ENCODE peak calls at places on chromosomes 5 and 9, in six cellular contexts. Q, D, A, U, H and W are unnamed samples.

GRCh38 chr9:35798658-35799366 is 7.4 kb downstream of the NPR2 start:
- DNase-seq in U (no peak), A (no peak), Q (no peak), H (no peak), D (no peak), W (no peak)

GRCh38 chr9:15299374-15299939 is 7.6 kb downstream of the TTC39B start:
- DNase-seq in H (no peak), A (no peak), D (no peak), U (no peak), Q (no peak), W (no peak)

GRCh38 chr5:6826756-6827155 is 113.5 kb downstream of the TENT4A start:
- DNase-seq in H (no peak), U (no peak), D (no peak), A (no peak), Q (no peak), W (no peak)

GRCh38 chr5:27855491-27855890 is 817.1 kb upstream of the CDH9 start:
- DNase-seq in D (no peak), A (no peak), Q (no peak), H (no peak), U (no peak), W (no peak)

GRCh38 chr5:133992429-133993151 is 12.2 kb downstream of the VDAC1 start:
- DNase-seq in A (peak), H (no peak), Q (no peak), D (peak), U (no peak), W (no peak)

GRCh38 chr5:119290161-119290569 is 65.7 kb upstream of the TNFAIP8 start:
- DNase-seq in Q (no peak), A (no peak), D (no peak), H (no peak), U (no peak), W (no peak)

GRCh38 chr9:124285903-124286291 is 28.1 kb downstream of the NEK6 start:
- DNase-seq in U (peak), Q (peak), A (peak), H (no peak), D (peak), W (peak)

GRCh38 chr9:137435980-137436760 is 5.0 kb downstream of the ENTPD8 start:
- DNase-seq in U (peak), D (peak), H (no peak), Q (peak), A (peak), W (peak)

GRCh38 chr5:130937046-130937445 is 228.0 kb downstream of the HINT1 start:
- DNase-seq in Q (no peak), U (no peak), A (no peak), H (no peak), D (no peak), W (no peak)

GRCh38 chr5:159099049-159099760 is 511 bp downstream of the EBF1 start:
- DNase-seq in U (peak), D (no peak), A (peak), Q (peak), H (no peak), W (peak)

GRCh38 chr5:22835630-22836029 is 17.5 kb downstream of the CDH12 start:
- DNase-seq in Q (no peak), U (no peak), A (no peak), D (no peak), H (no peak), W (no peak)

GRCh38 chr9:2781336-2781735 is 62.6 kb downstream of the PUM3 start:
- DNase-seq in A (no peak), Q (no peak), H (no peak), U (no peak), D (no peak), W (no peak)

GRCh38 chr5:61327761-61328753 is 4.0 kb upstream of the ZSWIM6 start:
- DNase-seq in Q (no peak), U (no peak), H (no peak), D (no peak), A (no peak), W (no peak)

GRCh38 chr9:126218726-126219125 is 107.9 kb upstream of the MVB12B start:
- DNase-seq in H (no peak), Q (no peak), A (no peak), D (no peak), U (no peak), W (no peak)

GRCh38 chr5:178589180-178590140 is 733 bp downstream of the COL23A1 start:
- DNase-seq in Q (no peak), A (peak), U (no peak), D (peak), H (no peak), W (peak)

GRCh38 chr5:164051745-164052144 is 546.3 kb downstream of the MAT2B start:
- DNase-seq in U (no peak), D (no peak), H (no peak), Q (no peak), A (no peak), W (no peak)

GRCh38 chr5:176611435-176611834 is 1.5 kb upstream of the GPRIN1 start:
- DNase-seq in H (no peak), D (no peak), Q (peak), U (peak), A (peak), W (no peak)

GRCh38 chr5:141245250-141245717 is at the start of gene PCDHB15:
- DNase-seq in Q (peak), U (no peak), D (no peak), A (no peak), H (no peak), W (no peak)

GRCh38 chr5:7495133-7495521 is 99.2 kb downstream of the ADCY2 start:
- DNase-seq in U (no peak), D (no peak), H (no peak), Q (no peak), A (no peak), W (no peak)

GRCh38 chr9:1639166-1639565 is 376.0 kb upstream of the SMARCA2 start:
- DNase-seq in Q (no peak), U (no peak), A (no peak), H (no peak), D (no peak), W (no peak)

GRCh38 chr5:54794437-54794970 is 190.9 kb downstream of the ESM1 start:
- DNase-seq in U (no peak), H (no peak), Q (no peak), A (no peak), D (no peak), W (no peak)

GRCh38 chr9:95143591-95144561 is 173.6 kb downstream of the FANCC start:
- DNase-seq in H (no peak), U (peak), D (peak), A (peak), Q (peak), W (no peak)

GRCh38 chr5:123582570-123583293 is 70.8 kb downstream of the CSNK1G3 start:
- DNase-seq in A (no peak), Q (no peak), D (no peak), U (no peak), H (no peak), W (no peak)

GRCh38 chr5:56155992-56156584 is 77.0 kb downstream of the ANKRD55 start:
- DNase-seq in A (no peak), U (no peak), H (no peak), D (peak), Q (no peak), W (peak)

GRCh38 chr9:136840877-136841645 is 1.2 kb upstream of the AJM1 start:
- DNase-seq in A (peak), D (peak), Q (no peak), H (peak), U (no peak), W (no peak)

GRCh38 chr9:130624154-130624553 is 40.2 kb upstream of the PRDM12 start:
- DNase-seq in D (no peak), A (no peak), Q (no peak), H (no peak), U (no peak), W (no peak)

GRCh38 chr5:139137703-139138102 is 60.5 kb downstream of the SIL1 start:
- DNase-seq in Q (no peak), A (peak), D (peak), U (no peak), H (no peak), W (no peak)

GRCh38 chr5:39761199-39761580 is 336.4 kb upstream of the DAB2 start:
- DNase-seq in U (no peak), A (no peak), H (no peak), D (no peak), Q (no peak), W (no peak)

GRCh38 chr5:5288236-5288635 is 134.2 kb upstream of the ICE1 start:
- DNase-seq in A (no peak), U (no peak), Q (no peak), D (no peak), H (no peak), W (no peak)

GRCh38 chr9:93058357-93059096 is at the start of gene SUSD3:
- DNase-seq in U (peak), D (no peak), Q (peak), A (peak), H (no peak), W (peak)

GRCh38 chr5:177595991-177596774 is 3.7 kb upstream of the B4GALT7 start:
- DNase-seq in H (no peak), A (no peak), U (no peak), Q (no peak), D (no peak), W (peak)

GRCh38 chr9:25207402-25207801 is 470.8 kb downstream of the TUSC1 start:
- DNase-seq in A (no peak), D (no peak), U (no peak), Q (no peak), H (no peak), W (no peak)

GRCh38 chr5:171449426-171449825 is 30.0 kb downstream of the FGF18 start:
- DNase-seq in Q (no peak), D (no peak), U (no peak), A (peak), H (no peak), W (no peak)

DNA sequence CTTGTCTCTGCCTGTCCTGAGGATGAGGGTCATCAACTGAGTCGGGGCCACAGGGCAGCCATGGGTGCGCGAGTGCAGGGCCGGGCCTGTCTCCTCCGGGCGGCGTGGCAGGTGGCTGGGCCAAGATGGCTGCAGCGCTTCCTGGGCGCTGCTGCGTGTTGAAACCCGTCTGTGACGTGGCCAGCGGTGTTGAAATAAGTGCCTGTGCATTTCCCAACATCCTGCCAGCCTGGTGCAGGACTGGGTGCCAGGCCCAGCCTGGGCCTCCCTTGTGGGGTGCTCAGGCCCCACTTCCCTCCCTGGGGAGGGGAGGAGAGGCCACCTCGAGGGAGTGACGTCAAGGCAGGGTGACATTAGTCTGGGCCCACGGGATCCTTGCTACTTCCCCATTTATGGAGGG is 45.5 kb downstream of the RXRA start:
- DNase-seq in D (peak), H (no peak), Q (no peak), U (peak), A (peak), W (peak)
- H3K27ac ChIP-seq in D (peak), H (peak), Q (no peak), U (no peak), A (peak), W (peak)

GRCh38 chr5:180331647-180331950 is 21.5 kb downstream of the GFPT2 start:
- DNase-seq in A (no peak), Q (no peak), U (peak), H (no peak), D (no peak), W (no peak)

GRCh38 chr5:180333661-180334060 is 19.5 kb downstream of the GFPT2 start:
- DNase-seq in U (peak), D (no peak), A (no peak), Q (no peak), H (no peak), W (no peak)

GRCh38 chr5:180332051-180332517 is 21.1 kb downstream of the GFPT2 start:
- DNase-seq in H (no peak), D (no peak), U (peak), A (no peak), Q (no peak), W (no peak)

GRCh38 chr5:180334176-180334575 is 19.0 kb downstream of the GFPT2 start:
- DNase-seq in U (peak), A (no peak), D (no peak), Q (no peak), H (no peak), W (no peak)

DNA sequence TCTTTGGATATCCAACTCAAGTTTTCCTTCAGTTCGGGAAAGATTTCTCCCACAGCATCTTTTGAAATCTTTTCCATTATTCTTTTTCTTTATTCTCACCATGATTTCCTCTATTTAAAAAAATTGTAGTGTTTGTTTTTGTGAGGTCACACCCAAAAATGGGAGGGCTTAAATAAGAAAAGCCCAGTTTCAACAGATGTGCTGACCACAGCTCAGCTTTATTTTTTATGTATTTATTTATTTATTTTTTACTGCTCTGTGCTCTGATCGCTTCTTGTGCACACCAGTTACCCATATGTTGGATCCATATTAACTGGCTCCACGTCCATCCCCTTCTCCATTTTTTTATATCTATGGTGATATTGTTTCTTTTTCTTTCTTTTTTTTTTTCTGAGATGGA is 20.3 kb downstream of the GFPT2 start:
- DNase-seq in A (no peak), Q (no peak), U (no peak), D (no peak), H (no peak), W (no peak)
- H3K27ac ChIP-seq in A (no peak), Q (peak), U (no peak), D (no peak), H (no peak), W (no peak)

GRCh38 chr5:148397968-148398595 is 14.3 kb downstream of the FBXO38 start:
- DNase-seq in D (no peak), Q (no peak), A (no peak), U (no peak), H (no peak), W (no peak)

GRCh38 chr5:148398698-148399121 is 15.0 kb downstream of the FBXO38 start:
- DNase-seq in U (no peak), D (no peak), Q (no peak), H (no peak), A (no peak), W (no peak)

GRCh38 chr5:148406406-148406805 is 22.6 kb downstream of the FBXO38 start:
- DNase-seq in A (no peak), D (no peak), H (no peak), U (no peak), Q (no peak), W (no peak)

GRCh38 chr5:148403344-148403743 is 19.6 kb downstream of the FBXO38 start:
- DNase-seq in U (no peak), A (no peak), D (no peak), Q (no peak), H (no peak), W (no peak)

GRCh38 chr5:148401604-148402003 is 17.8 kb downstream of the FBXO38 start:
- DNase-seq in Q (no peak), U (no peak), D (no peak), A (no peak), H (no peak), W (no peak)
- H3K27ac ChIP-seq in Q (peak), U (peak), D (no peak), A (no peak), H (no peak), W (peak)

DNA sequence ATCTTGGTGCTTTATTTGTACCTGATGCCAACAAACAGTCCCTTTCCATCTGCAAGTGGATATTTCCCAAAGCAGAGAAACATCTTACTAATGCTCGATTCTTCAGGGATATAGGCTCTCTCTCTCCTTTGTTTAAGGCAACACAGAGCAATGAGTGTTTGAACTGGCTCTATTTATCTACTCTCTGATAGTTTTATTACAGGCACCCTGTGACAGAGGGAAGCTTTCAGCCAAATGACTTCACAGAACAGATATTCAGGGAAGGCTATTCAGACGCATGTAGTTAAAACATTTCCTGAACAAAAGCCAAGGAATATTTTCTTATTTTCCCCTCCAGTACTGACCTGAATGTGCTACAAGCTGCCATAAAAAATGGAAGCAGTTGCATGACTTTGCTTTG is 141.8 kb downstream of the YIPF5 start:
- DNase-seq in Q (no peak), A (no peak), U (no peak), D (no peak), H (no peak), W (no peak)
- H3K27ac ChIP-seq in Q (peak), A (peak), U (no peak), D (no peak), H (no peak), W (no peak)

GRCh38 chr5:124990723-124991122 is 244.3 kb upstream of the ZNF608 start:
- DNase-seq in Q (no peak), U (no peak), H (no peak), A (no peak), D (no peak), W (no peak)

GRCh38 chr5:124996023-124996763 is 249.8 kb upstream of the ZNF608 start:
- DNase-seq in A (no peak), D (no peak), Q (no peak), H (no peak), U (no peak), W (no peak)

GRCh38 chr5:124996764-124997077 is 250.3 kb upstream of the ZNF608 start:
- DNase-seq in H (no peak), D (no peak), Q (no peak), A (no peak), U (no peak), W (no peak)

GRCh38 chr5:124997186-124997893 is 250.9 kb upstream of the ZNF608 start:
- DNase-seq in U (no peak), D (no peak), H (no peak), Q (no peak), A (no peak), W (no peak)

GRCh38 chr5:124995451-124995850 is 249.0 kb upstream of the ZNF608 start:
- DNase-seq in Q (no peak), D (no peak), U (no peak), A (no peak), H (no peak), W (no peak)
- H3K27ac ChIP-seq in Q (no peak), D (no peak), U (no peak), A (no peak), H (no peak), W (no peak)

GRCh38 chr5:142322403-142322746 is 2.4 kb downstream of the SPRY4 start:
- DNase-seq in A (no peak), H (no peak), U (no peak), Q (no peak), D (no peak), W (no peak)
- H3K27ac ChIP-seq in A (peak), H (no peak), U (peak), Q (peak), D (peak), W (peak)

GRCh38 chr9:133981589-133981957 is 10.6 kb downstream of the VAV2 start:
- DNase-seq in D (no peak), U (peak), A (peak), H (no peak), Q (no peak), W (no peak)
- H3K27ac ChIP-seq in D (no peak), U (no peak), A (no peak), H (no peak), Q (no peak), W (no peak)

DNA sequence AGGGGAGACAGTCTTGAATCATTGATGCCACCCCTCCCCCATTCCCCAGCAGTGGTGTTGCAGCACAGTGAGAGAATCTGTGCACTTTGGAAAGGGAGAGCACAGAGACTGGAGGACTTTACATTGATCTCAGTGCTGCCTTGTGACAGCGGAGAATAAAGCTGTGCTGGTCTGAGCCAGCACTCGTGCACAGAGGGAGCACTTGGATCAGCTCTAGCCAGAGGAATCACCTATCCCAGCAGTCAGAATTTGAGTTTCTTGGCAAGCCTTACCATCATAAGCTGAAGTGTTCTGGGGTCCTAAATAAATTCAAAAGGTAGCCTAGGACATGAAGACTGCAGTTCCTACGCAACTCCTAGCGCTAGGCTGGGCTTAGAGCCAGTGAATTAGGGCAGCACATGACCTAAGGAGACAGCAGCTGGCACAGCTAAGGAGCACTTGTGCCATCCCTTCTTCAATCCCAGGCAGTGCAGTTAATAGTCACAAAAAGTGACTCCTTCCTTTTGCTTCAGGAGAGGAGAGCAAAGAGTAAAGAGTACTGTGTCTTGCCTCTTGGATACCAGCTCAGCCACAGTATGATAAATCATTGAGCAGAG is 119.5 kb downstream of the HMHB1 start:
- DNase-seq in D (peak), Q (no peak), H (no peak), A (peak), U (no peak), W (no peak)
- H3K27ac ChIP-seq in D (no peak), Q (no peak), H (no peak), A (no peak), U (no peak), W (no peak)

GRCh38 chr9:18569941-18570630 is 96.1 kb downstream of the ADAMTSL1 start:
- DNase-seq in Q (no peak), A (no peak), U (no peak), D (no peak), H (no peak), W (no peak)
- H3K27ac ChIP-seq in Q (no peak), A (no peak), U (no peak), D (no peak), H (no peak), W (no peak)